ENCODE peak calls at places on chromosomes 7 and 10, in ten cellular contexts. One of them, this sample, is unnamed.

GRCh38 chr7:112882022-112882421 is 91.8 kb upstream of the TMEM168 start:
- DNase-seq in prostate gland: no peak
- DNase-seq in A549: no peak
- DNase-seq in IMR-90: no peak
- DNase-seq in upper lobe of right lung: no peak
- DNase-seq in AG04450: no peak
- DNase-seq in stomach: no peak
- DNase-seq in endodermal cell: no peak
- DNase-seq in right atrium auricular region: no peak
- DNase-seq in left ventricle myocardium inferior: peak; percentile 41
- DNase-seq in this sample: no peak

GRCh38 chr7:127819975-127820778 is 168.2 kb downstream of the SND1 start:
- DNase-seq in right atrium auricular region: no peak
- DNase-seq in IMR-90: peak; percentile 70
- DNase-seq in left ventricle myocardium inferior: no peak
- DNase-seq in prostate gland: no peak
- DNase-seq in stomach: no peak
- DNase-seq in A549: no peak
- DNase-seq in AG04450: no peak
- DNase-seq in upper lobe of right lung: no peak
- DNase-seq in endodermal cell: no peak
- DNase-seq in this sample: no peak

GRCh38 chr10:87867453-87867852 is 4.0 kb downstream of the PTEN start:
- DNase-seq in right atrium auricular region: no peak
- DNase-seq in endodermal cell: no peak
- DNase-seq in stomach: no peak
- DNase-seq in AG04450: no peak
- DNase-seq in IMR-90: no peak
- DNase-seq in left ventricle myocardium inferior: no peak
- DNase-seq in prostate gland: no peak
- DNase-seq in upper lobe of right lung: no peak
- DNase-seq in A549: no peak
- DNase-seq in this sample: no peak

GRCh38 chr10:110780704-110781103 is 91.0 kb upstream of the PDCD4 start:
- DNase-seq in prostate gland: no peak
- DNase-seq in upper lobe of right lung: no peak
- DNase-seq in endodermal cell: no peak
- DNase-seq in right atrium auricular region: no peak
- DNase-seq in stomach: no peak
- DNase-seq in left ventricle myocardium inferior: peak; percentile 55
- DNase-seq in A549: no peak
- DNase-seq in AG04450: no peak
- DNase-seq in IMR-90: no peak
- DNase-seq in this sample: no peak

GRCh38 chr10:17232276-17232987 is 4.4 kb downstream of the VIM start:
- DNase-seq in AG04450: no peak
- DNase-seq in A549: no peak
- DNase-seq in endodermal cell: no peak
- DNase-seq in right atrium auricular region: no peak
- DNase-seq in IMR-90: peak; percentile 34
- DNase-seq in upper lobe of right lung: no peak
- DNase-seq in prostate gland: no peak
- DNase-seq in left ventricle myocardium inferior: no peak
- DNase-seq in stomach: no peak
- DNase-seq in this sample: no peak

GRCh38 chr10:100747826-100748231 is 2.4 kb downstream of the PAX2 start:
- DNase-seq in AG04450: no peak
- DNase-seq in endodermal cell: peak; percentile 80
- DNase-seq in IMR-90: no peak
- DNase-seq in A549: no peak
- DNase-seq in prostate gland: no peak
- DNase-seq in stomach: no peak
- DNase-seq in upper lobe of right lung: no peak
- DNase-seq in right atrium auricular region: no peak
- DNase-seq in left ventricle myocardium inferior: no peak
- DNase-seq in this sample: no peak

GRCh38 chr10:61031341-61031740 is 87.4 kb upstream of the RHOBTB1 start:
- DNase-seq in right atrium auricular region: no peak
- DNase-seq in A549: no peak
- DNase-seq in prostate gland: no peak
- DNase-seq in AG04450: no peak
- DNase-seq in upper lobe of right lung: no peak
- DNase-seq in IMR-90: no peak
- DNase-seq in stomach: no peak
- DNase-seq in left ventricle myocardium inferior: no peak
- DNase-seq in endodermal cell: no peak
- DNase-seq in this sample: no peak

GRCh38 chr10:120979435-120980315 is 128.5 kb downstream of the WDR11 start:
- DNase-seq in right atrium auricular region: no peak
- DNase-seq in stomach: peak; percentile 78
- DNase-seq in upper lobe of right lung: peak; percentile 92
- DNase-seq in A549: peak; percentile 35
- DNase-seq in IMR-90: no peak
- DNase-seq in AG04450: no peak
- DNase-seq in endodermal cell: peak; percentile 85
- DNase-seq in left ventricle myocardium inferior: no peak
- DNase-seq in prostate gland: peak; percentile 61
- DNase-seq in this sample: no peak

GRCh38 chr10:88473989-88474883 is 108.9 kb downstream of the RNLS start:
- DNase-seq in endodermal cell: no peak
- DNase-seq in A549: no peak
- DNase-seq in IMR-90: no peak
- DNase-seq in AG04450: no peak
- DNase-seq in right atrium auricular region: no peak
- DNase-seq in left ventricle myocardium inferior: no peak
- DNase-seq in upper lobe of right lung: peak; percentile 63
- DNase-seq in prostate gland: peak; percentile 30
- DNase-seq in stomach: peak; percentile 86
- DNase-seq in this sample: no peak

GRCh38 chr10:78972160-78972946 is 96.4 kb upstream of the ZMIZ1 start:
- DNase-seq in right atrium auricular region: peak; percentile 93
- DNase-seq in stomach: peak; percentile 48
- DNase-seq in left ventricle myocardium inferior: peak; percentile 78
- DNase-seq in endodermal cell: peak; percentile 76
- DNase-seq in prostate gland: peak; percentile 22
- DNase-seq in A549: peak; percentile 70
- DNase-seq in AG04450: no peak
- DNase-seq in upper lobe of right lung: peak; percentile 78
- DNase-seq in IMR-90: peak; percentile 83
- DNase-seq in this sample: peak; percentile 96

GRCh38 chr7:91424372-91424771 is 160.1 kb downstream of the FZD1 start:
- DNase-seq in A549: no peak
- DNase-seq in IMR-90: no peak
- DNase-seq in prostate gland: no peak
- DNase-seq in left ventricle myocardium inferior: no peak
- DNase-seq in AG04450: no peak
- DNase-seq in stomach: no peak
- DNase-seq in upper lobe of right lung: no peak
- DNase-seq in right atrium auricular region: no peak
- DNase-seq in endodermal cell: peak; percentile 79
- DNase-seq in this sample: no peak
- H3K27ac ChIP-seq in A549: no peak overlapping the region
- H3K27ac ChIP-seq in IMR-90: no peak overlapping the region
- H3K27ac ChIP-seq in prostate gland: no peak overlapping the region
- H3K27ac ChIP-seq in left ventricle myocardium inferior: no peak overlapping the region
- H3K27ac ChIP-seq in AG04450: no peak overlapping the region
- H3K27ac ChIP-seq in stomach: no peak overlapping the region
- H3K27ac ChIP-seq in upper lobe of right lung: no peak overlapping the region
- H3K27ac ChIP-seq in right atrium auricular region: no peak overlapping the region
- H3K27ac ChIP-seq in endodermal cell: no peak overlapping the region
- H3K27ac ChIP-seq in this sample: no peak overlapping the region

DNA sequence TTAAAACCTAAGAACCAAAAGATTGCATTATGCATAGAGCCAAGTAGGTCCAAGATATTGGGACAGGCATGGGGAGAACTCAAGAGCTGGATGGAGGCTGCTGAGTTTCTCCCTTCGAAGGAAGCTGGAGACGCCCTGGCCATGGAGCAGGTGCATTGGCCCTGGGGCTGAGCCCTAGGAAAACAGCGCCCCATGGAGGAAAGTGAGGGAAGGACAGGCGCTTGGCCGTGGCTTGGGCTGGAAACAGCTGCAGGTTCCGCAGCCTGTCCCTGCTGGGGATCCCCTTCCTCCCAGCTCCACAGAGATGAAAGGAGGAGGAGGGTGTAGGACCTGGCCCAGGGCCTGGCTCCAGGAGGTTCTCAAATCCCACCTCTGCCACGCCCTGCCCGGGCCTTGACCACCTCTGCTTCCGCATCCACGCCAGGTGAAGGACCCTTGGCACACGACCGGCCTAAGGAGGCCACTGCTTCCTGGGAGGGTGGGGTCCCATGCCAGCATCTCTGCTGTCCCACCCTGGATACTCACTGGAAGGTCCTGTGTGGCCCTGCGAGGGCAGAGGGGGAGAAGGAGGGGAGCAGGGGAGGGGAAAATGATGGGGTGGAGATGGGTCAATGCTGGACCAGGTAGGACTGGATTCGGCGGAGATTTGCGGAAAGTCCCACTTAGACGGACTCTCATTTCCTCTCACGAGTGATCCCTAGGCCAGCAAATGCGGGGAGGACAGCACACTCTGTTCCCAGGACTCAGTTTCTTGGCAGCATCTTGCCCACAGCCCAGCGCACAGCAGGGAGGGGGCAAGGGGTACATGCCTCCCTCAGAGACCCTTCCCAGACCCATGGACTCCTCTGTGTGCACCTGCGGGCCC is 258.6 kb upstream of the TCERG1L start:
- DNase-seq in left ventricle myocardium inferior: no peak
- DNase-seq in stomach: peak; percentile 15
- DNase-seq in upper lobe of right lung: no peak
- DNase-seq in AG04450: no peak
- DNase-seq in right atrium auricular region: peak; percentile 48
- DNase-seq in IMR-90: no peak
- DNase-seq in endodermal cell: peak; percentile 94
- DNase-seq in prostate gland: no peak
- DNase-seq in A549: no peak
- DNase-seq in this sample: peak; percentile 41
- TF ChIP-seq CTCF in left ventricle myocardium inferior: no peak
- TF ChIP-seq CTCF in stomach: no peak
- TF ChIP-seq CTCF in upper lobe of right lung: no peak
- TF ChIP-seq CTCF in AG04450: no peak
- TF ChIP-seq CTCF in right atrium auricular region: no peak
- TF ChIP-seq CTCF in IMR-90: no peak
- TF ChIP-seq CTCF in endodermal cell: peak; percentile 91
- TF ChIP-seq CTCF in prostate gland: no peak
- TF ChIP-seq CTCF in A549: no peak
- TF ChIP-seq CTCF in this sample: no peak

DNA sequence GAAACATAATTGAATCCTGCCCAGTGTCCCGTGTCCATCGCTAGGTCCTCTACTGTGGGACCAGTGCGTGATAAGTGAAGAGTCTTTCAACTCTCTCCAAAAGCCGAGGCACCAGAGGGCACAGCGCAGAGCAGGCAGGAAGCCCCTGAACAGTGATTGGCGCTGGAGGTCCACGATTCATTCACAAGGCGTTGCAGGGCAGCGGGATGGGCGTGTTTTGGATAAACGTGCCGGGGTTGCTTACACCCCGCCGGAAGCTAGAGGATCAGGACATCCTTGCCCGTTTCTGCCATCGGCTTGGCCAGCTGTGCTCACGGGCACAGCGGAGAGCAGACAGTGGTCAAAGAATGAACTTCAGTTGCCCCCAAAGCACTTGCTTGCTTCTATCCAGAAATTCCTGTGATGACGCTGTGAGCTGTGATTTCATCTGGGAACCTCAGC is 86.0 kb upstream of the PFKP start:
- DNase-seq in prostate gland: no peak
- DNase-seq in left ventricle myocardium inferior: no peak
- DNase-seq in AG04450: no peak
- DNase-seq in A549: no peak
- DNase-seq in endodermal cell: no peak
- DNase-seq in right atrium auricular region: no peak
- DNase-seq in upper lobe of right lung: no peak
- DNase-seq in stomach: no peak
- DNase-seq in IMR-90: no peak
- DNase-seq in this sample: no peak
- H3K27ac ChIP-seq in prostate gland: no peak overlapping the region
- H3K27ac ChIP-seq in left ventricle myocardium inferior: no peak overlapping the region
- H3K27ac ChIP-seq in AG04450: peak overlapping the region; percentile 57
- H3K27ac ChIP-seq in A549: peak overlapping the region; percentile 67
- H3K27ac ChIP-seq in endodermal cell: no peak overlapping the region
- H3K27ac ChIP-seq in right atrium auricular region: no peak overlapping the region
- H3K27ac ChIP-seq in upper lobe of right lung: no peak overlapping the region
- H3K27ac ChIP-seq in stomach: no peak overlapping the region
- H3K27ac ChIP-seq in IMR-90: peak overlapping the region; percentile 36
- H3K27ac ChIP-seq in this sample: no peak overlapping the region

GRCh38 chr7:114212753-114213439 is 201.7 kb upstream of the FOXP2 start:
- DNase-seq in left ventricle myocardium inferior: no peak
- DNase-seq in IMR-90: no peak
- DNase-seq in right atrium auricular region: no peak
- DNase-seq in AG04450: no peak
- DNase-seq in A549: no peak
- DNase-seq in prostate gland: no peak
- DNase-seq in upper lobe of right lung: no peak
- DNase-seq in stomach: no peak
- DNase-seq in endodermal cell: no peak
- DNase-seq in this sample: no peak

GRCh38 chr7:114214454-114214853 is 200.2 kb upstream of the FOXP2 start:
- DNase-seq in prostate gland: no peak
- DNase-seq in endodermal cell: no peak
- DNase-seq in A549: no peak
- DNase-seq in upper lobe of right lung: no peak
- DNase-seq in IMR-90: no peak
- DNase-seq in right atrium auricular region: no peak
- DNase-seq in AG04450: no peak
- DNase-seq in stomach: no peak
- DNase-seq in left ventricle myocardium inferior: no peak
- DNase-seq in this sample: no peak

GRCh38 chr7:114206688-114207087 is 207.9 kb upstream of the FOXP2 start:
- DNase-seq in IMR-90: no peak
- DNase-seq in A549: no peak
- DNase-seq in stomach: no peak
- DNase-seq in prostate gland: no peak
- DNase-seq in AG04450: no peak
- DNase-seq in left ventricle myocardium inferior: no peak
- DNase-seq in right atrium auricular region: no peak
- DNase-seq in endodermal cell: no peak
- DNase-seq in upper lobe of right lung: no peak
- DNase-seq in this sample: no peak

DNA sequence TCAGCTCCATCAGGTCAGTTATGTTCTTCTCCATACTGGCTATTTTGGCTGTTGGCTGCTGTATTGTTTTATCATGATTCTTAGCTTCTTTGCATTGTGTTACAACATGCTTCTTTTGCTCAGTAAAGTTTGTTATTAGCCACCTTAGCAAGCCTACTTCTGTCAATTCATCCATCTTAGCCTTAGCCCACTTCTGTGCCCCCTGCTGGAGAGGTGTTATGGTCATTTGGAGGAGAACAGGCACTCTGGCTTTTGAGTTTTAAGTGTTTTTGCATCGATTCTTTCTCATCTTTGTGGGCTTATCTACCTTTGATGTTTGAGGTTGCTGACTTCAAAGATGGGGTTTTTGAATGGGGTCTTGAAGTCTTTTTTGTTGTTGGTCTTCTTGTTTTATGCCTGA is 204.6 kb upstream of the FOXP2 start:
- DNase-seq in upper lobe of right lung: no peak
- DNase-seq in endodermal cell: peak; percentile 55
- DNase-seq in A549: no peak
- DNase-seq in left ventricle myocardium inferior: no peak
- DNase-seq in stomach: no peak
- DNase-seq in AG04450: no peak
- DNase-seq in right atrium auricular region: no peak
- DNase-seq in IMR-90: no peak
- DNase-seq in prostate gland: no peak
- DNase-seq in this sample: no peak
- TF ChIP-seq CTCF in upper lobe of right lung: no peak
- TF ChIP-seq CTCF in endodermal cell: peak; percentile 63
- TF ChIP-seq CTCF in A549: no peak
- TF ChIP-seq CTCF in left ventricle myocardium inferior: no peak
- TF ChIP-seq CTCF in stomach: no peak
- TF ChIP-seq CTCF in AG04450: peak; percentile 18
- TF ChIP-seq CTCF in right atrium auricular region: no peak
- TF ChIP-seq CTCF in IMR-90: no peak
- TF ChIP-seq CTCF in prostate gland: no peak
- TF ChIP-seq CTCF in this sample: no peak

GRCh38 chr7:80724249-80724871 is 85.9 kb downstream of the CD36 start:
- DNase-seq in right atrium auricular region: no peak
- DNase-seq in A549: no peak
- DNase-seq in endodermal cell: no peak
- DNase-seq in IMR-90: peak; percentile 89
- DNase-seq in AG04450: peak; percentile 74
- DNase-seq in prostate gland: no peak
- DNase-seq in upper lobe of right lung: no peak
- DNase-seq in left ventricle myocardium inferior: no peak
- DNase-seq in stomach: no peak
- DNase-seq in this sample: no peak
- H3K27ac ChIP-seq in right atrium auricular region: no peak overlapping the region
- H3K27ac ChIP-seq in A549: peak overlapping the region; percentile 96
- H3K27ac ChIP-seq in endodermal cell: no peak overlapping the region
- H3K27ac ChIP-seq in IMR-90: peak overlapping the region; percentile 38
- H3K27ac ChIP-seq in AG04450: peak overlapping the region; percentile 69
- H3K27ac ChIP-seq in prostate gland: no peak overlapping the region
- H3K27ac ChIP-seq in upper lobe of right lung: no peak overlapping the region
- H3K27ac ChIP-seq in left ventricle myocardium inferior: no peak overlapping the region
- H3K27ac ChIP-seq in stomach: peak overlapping the region; percentile 71
- H3K27ac ChIP-seq in this sample: no peak overlapping the region